ENCODE peak calls at places on chromosome 17, in four cellular contexts. Y is activated T-cell treated with anti-CD3 and anti-CD28 coated beads, Interleukin-2, amount 50 U/mL, for 72 hours; S is occipital lobe; H is progenitor cell of endocrine pancreas. Q is an unnamed sample.

GRCh38 chr17:28918295-28918694 is 15.4 kb upstream of the DHRS13 start:
- DNase-seq in S (no peak), Y (no peak), H (no peak), Q (no peak)

GRCh38 chr17:13362341-13363122 is 239.2 kb downstream of the HS3ST3A1 start:
- DNase-seq in Y (no peak), H (no peak), S (no peak), Q (no peak)

GRCh38 chr17:41781404-41782110 is 5.0 kb downstream of the JUP start:
- DNase-seq in Y (no peak), S (no peak), H (no peak), Q (no peak)

GRCh38 chr17:59558953-59559352 is 6.5 kb upstream of the DHX40 start:
- DNase-seq in S (no peak), H (no peak), Y (no peak), Q (no peak)

GRCh38 chr17:33968350-33969044 is 286.6 kb upstream of the CCL2 start:
- DNase-seq in H (no peak), Y (peak; percentile 23), S (no peak), Q (no peak)

GRCh38 chr17:77875881-77876509 is 82.5 kb upstream of the TNRC6C start:
- DNase-seq in S (no peak), H (no peak), Y (peak; percentile 44), Q (peak; percentile 15)

GRCh38 chr17:6908807-6909206 is 77.3 kb upstream of the TEKT1 start:
- DNase-seq in S (no peak), H (no peak), Y (no peak), Q (no peak)

GRCh38 chr17:81898029-81898866 is 3.8 kb upstream of the NPB start:
- DNase-seq in Y (no peak), H (no peak), S (peak; percentile 70), Q (no peak)

GRCh38 chr17:47238321-47239010 is 15.2 kb upstream of the ITGB3 start:
- DNase-seq in H (no peak), Y (no peak), S (no peak), Q (no peak)

GRCh38 chr17:50057521-50057991 is 1.6 kb downstream of the ITGA3 start:
- DNase-seq in S (no peak), H (no peak), Y (no peak), Q (no peak)

Q was measured in CD4-positive, alpha-beta T cell.